ENCODE peak calls at places on chromosomes 6 and 20, in nine cellular contexts. R is upper lobe of right lung, J is ovary, O is HFF-Myc, Z is WERI-Rb-1, F is lower lobe of right lung, I is colonic mucosa, A is endothelial cell of umbilical vein, L is GM23338. V is an unnamed sample.
A peak's percentile ranks its signal among the peaks of the same experiment; 100 is the strongest.

GRCh38 chr6:105993769-105994521 is 92.2 kb upstream of the PRDM1 start:
- DNase-seq in R (peak; percentile 70), J (peak; percentile 50), O (no peak), Z (no peak), F (peak; percentile 65), I (peak; percentile 48), A (peak; percentile 4), L (peak; percentile 48), V (peak; percentile 36)

GRCh38 chr20:64049060-64049886 is at the start of gene SOX18:
- DNase-seq in R (no peak), J (no peak), O (no peak), Z (no peak), F (no peak), I (no peak), A (peak; percentile 48), L (peak; percentile 76), V (peak; percentile 69)

GRCh38 chr20:3094848-3095629 is 10.5 kb upstream of the AVP start:
- DNase-seq in R (no peak), J (no peak), O (no peak), Z (no peak), F (no peak), I (no peak), A (no peak), L (no peak), V (no peak)

GRCh38 chr6:89501239-89501638 is 68.3 kb downstream of the ANKRD6 start:
- DNase-seq in R (no peak), J (no peak), O (no peak), Z (peak; percentile 27), F (no peak), I (no peak), A (no peak), L (peak; percentile 88), V (no peak)

GRCh38 chr20:17843246-17844132 is 125.1 kb downstream of the SNX5 start:
- DNase-seq in R (no peak), J (peak; percentile 63), O (no peak), Z (no peak), F (no peak), I (no peak), A (peak; percentile 66), L (no peak), V (peak; percentile 69)

GRCh38 chr6:164345340-164345739 is 930.8 kb downstream of the QKI start:
- DNase-seq in R (no peak), J (no peak), O (no peak), Z (no peak), F (no peak), I (no peak), A (no peak), L (peak; percentile 21), V (no peak)

GRCh38 chr6:128455959-128456358 is 64.4 kb downstream of the PTPRK start:
- DNase-seq in R (no peak), J (no peak), O (no peak), Z (no peak), F (no peak), I (no peak), A (no peak), L (no peak), V (no peak)

GRCh38 chr6:34170341-34170740 is 24.5 kb upstream of the GRM4 start:
- DNase-seq in R (peak; percentile 10), J (no peak), O (no peak), Z (no peak), F (no peak), I (no peak), A (no peak), L (no peak), V (no peak)

GRCh38 chr6:159062564-159062945 is 17.8 kb upstream of the TAGAP start:
- DNase-seq in R (no peak), J (no peak), O (no peak), Z (no peak), F (no peak), I (no peak), A (no peak), L (no peak), V (no peak)

GRCh38 chr6:147053311-147053921 is 150.8 kb upstream of the STXBP5 start:
- DNase-seq in R (no peak), J (no peak), O (no peak), Z (no peak), F (no peak), I (no peak), A (no peak), L (peak; percentile 63), V (no peak)

GRCh38 chr6:3228791-3229565 is 1.5 kb upstream of the TUBB2B start:
- DNase-seq in R (peak; percentile 69), J (no peak), O (no peak), Z (peak; percentile 65), F (no peak), I (no peak), A (no peak), L (peak; percentile 78), V (no peak)

GRCh38 chr20:61976650-61977332 is 88.9 kb downstream of the TAF4 start:
- DNase-seq in R (no peak), J (no peak), O (no peak), Z (no peak), F (no peak), I (no peak), A (no peak), L (no peak), V (no peak)

GRCh38 chr6:76275746-76276145 is 203.3 kb upstream of the IMPG1 start:
- DNase-seq in R (no peak), J (no peak), O (no peak), Z (no peak), F (no peak), I (no peak), A (peak; percentile 1), L (peak; percentile 58), V (no peak)

GRCh38 chr6:39048481-39049399 is at the start of gene GLP1R:
- DNase-seq in R (no peak), J (no peak), O (no peak), Z (no peak), F (no peak), I (no peak), A (no peak), L (peak; percentile 64), V (no peak)
- H3K4me3 ChIP-seq in R (peak within 1 kb of the TSS; percentile 36), J (no peak within 1 kb of the TSS), O (no peak within 1 kb of the TSS), Z (peak within 1 kb of the TSS; percentile 26), F (peak within 1 kb of the TSS; percentile 50), I (peak within 1 kb of the TSS; percentile 9), A (no peak within 1 kb of the TSS), L (peak within 1 kb of the TSS; percentile 75), V (peak within 1 kb of the TSS; percentile 38)

GRCh38 chr20:12093062-12093796 is 175.5 kb downstream of the BTBD3 start:
- DNase-seq in R (no peak), J (no peak), O (no peak), Z (no peak), F (no peak), I (no peak), A (no peak), L (no peak), V (no peak)
- TF ChIP-seq CTCF in R (no peak), J (no peak), O (no peak), Z (no peak), F (no peak), I (no peak), A (no peak), L (no peak), V (no peak)

DNA sequence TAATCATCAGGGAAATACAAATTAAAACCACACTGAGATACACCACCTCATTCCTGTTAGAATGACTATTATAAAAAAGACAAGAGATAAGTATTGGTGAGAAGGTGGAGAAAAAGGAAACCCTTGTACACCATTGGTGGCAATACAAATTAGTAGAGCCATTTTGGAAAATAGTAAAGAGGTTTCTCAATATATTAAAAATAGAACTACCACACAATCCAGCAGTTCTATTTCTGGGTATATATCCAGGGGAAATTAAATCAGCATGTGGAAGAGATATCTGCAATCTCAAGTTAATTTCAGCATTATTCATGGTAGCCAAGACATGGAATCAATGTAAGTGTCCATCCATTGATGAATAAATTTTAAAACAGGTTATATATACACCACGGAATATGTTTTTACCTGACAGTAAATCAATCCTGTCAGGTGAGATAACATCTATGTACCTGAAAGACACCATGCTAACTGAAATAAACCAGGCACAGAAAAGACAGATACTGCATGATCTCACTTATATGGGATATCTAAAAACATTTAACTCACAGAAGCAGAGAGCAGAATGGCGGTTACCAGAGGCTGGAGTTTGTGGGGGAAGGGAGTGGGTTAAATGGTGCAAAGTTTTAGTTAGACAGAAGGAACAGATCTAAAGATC is 64.1 kb downstream of the SHPRH start:
- DNase-seq in R (no peak), J (no peak), O (no peak), Z (no peak), F (no peak), I (no peak), A (no peak), L (no peak), V (no peak)
- H3K4me3 ChIP-seq in R (no peak overlapping the region), J (no peak overlapping the region), O (no peak overlapping the region), Z (no peak overlapping the region), F (no peak overlapping the region), I (no peak overlapping the region), A (no peak overlapping the region), L (no peak overlapping the region), V (no peak overlapping the region)

GRCh38 chr20:48292806-48293205 is 507.5 kb upstream of the SULF2 start:
- DNase-seq in R (no peak), J (no peak), O (no peak), Z (no peak), F (no peak), I (no peak), A (no peak), L (peak; percentile 76), V (no peak)

GRCh38 chr20:48295966-48296421 is 510.7 kb upstream of the SULF2 start:
- DNase-seq in R (no peak), J (no peak), O (no peak), Z (no peak), F (no peak), I (no peak), A (peak; percentile 57), L (peak; percentile 41), V (no peak)

GRCh38 chr20:48294196-48294595 is 508.9 kb upstream of the SULF2 start:
- DNase-seq in R (no peak), J (no peak), O (no peak), Z (no peak), F (no peak), I (no peak), A (peak; percentile 59), L (no peak), V (no peak)

GRCh38 chr20:48294942-48295341 is 509.7 kb upstream of the SULF2 start:
- DNase-seq in R (no peak), J (no peak), O (no peak), Z (no peak), F (no peak), I (no peak), A (no peak), L (no peak), V (no peak)

GRCh38 chr20:48295445-48295903 is 510.2 kb upstream of the SULF2 start:
- DNase-seq in R (no peak), J (no peak), O (peak; percentile 96), Z (no peak), F (no peak), I (no peak), A (peak; percentile 95), L (peak; percentile 90), V (no peak)
- TF ChIP-seq CTCF in R (peak; percentile 21), J (peak; percentile 45), O (peak; percentile 52), Z (peak; percentile 60), F (no peak), I (no peak), A (peak; percentile 22), L (peak; percentile 75), V (peak; percentile 45)